ENCODE peak calls at places on chromosomes 11 and 22, in eight cellular contexts. O, P, M, X, K, Z, F and V are unnamed samples.

GRCh38 chr22:27108425-27109114 is 451.2 kb downstream of the MIAT start:
- DNase-seq in O (peak), P (no peak), M (peak), X (no peak), K (peak), Z (no peak), F (no peak), V (no peak)

GRCh38 chr11:103326070-103326794 is 217.0 kb downstream of the DYNC2H1 start:
- DNase-seq in O (peak), P (peak), M (no peak), X (peak), K (peak), Z (peak), F (peak), V (peak)

GRCh38 chr11:92224394-92225205 is at the start of gene FAT3:
- DNase-seq in O (no peak), P (peak), M (peak), X (no peak), K (peak), Z (peak), F (no peak), V (no peak)

GRCh38 chr22:49203863-49204598 is 623.6 kb downstream of the BRD1 start:
- DNase-seq in O (peak), P (no peak), M (no peak), X (no peak), K (peak), Z (no peak), F (no peak), V (no peak)

GRCh38 chr11:111833524-111833923 is 37.9 kb downstream of the ALG9 start:
- DNase-seq in O (no peak), P (no peak), M (no peak), X (no peak), K (no peak), Z (no peak), F (no peak), V (no peak)

GRCh38 chr11:2348986-2349385 is 28.1 kb upstream of the CD81 start:
- DNase-seq in O (no peak), P (no peak), M (no peak), X (no peak), K (no peak), Z (no peak), F (peak), V (no peak)

GRCh38 chr11:830295-831131 is 2.2 kb upstream of the CD151 start:
- DNase-seq in O (no peak), P (no peak), M (peak), X (no peak), K (peak), Z (no peak), F (peak), V (no peak)

GRCh38 chr11:64305691-64306562 is 603 bp downstream of the ESRRA start:
- DNase-seq in O (peak), P (peak), M (peak), X (no peak), K (peak), Z (no peak), F (peak), V (no peak)

GRCh38 chr22:26757496-26757895 is 100.1 kb downstream of the MIAT start:
- DNase-seq in O (no peak), P (no peak), M (no peak), X (no peak), K (no peak), Z (no peak), F (no peak), V (no peak)

GRCh38 chr11:36411202-36411640 is 98.9 kb downstream of the TRAF6 start:
- DNase-seq in O (peak), P (no peak), M (no peak), X (no peak), K (no peak), Z (no peak), F (peak), V (no peak)

GRCh38 chr22:33811686-33812085 is 108.6 kb downstream of the LARGE1 start:
- DNase-seq in O (peak), P (no peak), M (peak), X (peak), K (peak), Z (no peak), F (no peak), V (no peak)

GRCh38 chr11:90639687-90640086 is 416.8 kb upstream of the CHORDC1 start:
- DNase-seq in O (no peak), P (no peak), M (no peak), X (no peak), K (no peak), Z (no peak), F (no peak), V (no peak)

GRCh38 chr11:130531061-130531460 is 82.6 kb downstream of the ADAMTS15 start:
- DNase-seq in O (no peak), P (no peak), M (no peak), X (no peak), K (no peak), Z (no peak), F (no peak), V (no peak)
- TF ChIP-seq CTCF in O (no peak), P (no peak), M (no peak), X (no peak), K (no peak), Z (no peak), F (no peak), V (no peak)

DNA sequence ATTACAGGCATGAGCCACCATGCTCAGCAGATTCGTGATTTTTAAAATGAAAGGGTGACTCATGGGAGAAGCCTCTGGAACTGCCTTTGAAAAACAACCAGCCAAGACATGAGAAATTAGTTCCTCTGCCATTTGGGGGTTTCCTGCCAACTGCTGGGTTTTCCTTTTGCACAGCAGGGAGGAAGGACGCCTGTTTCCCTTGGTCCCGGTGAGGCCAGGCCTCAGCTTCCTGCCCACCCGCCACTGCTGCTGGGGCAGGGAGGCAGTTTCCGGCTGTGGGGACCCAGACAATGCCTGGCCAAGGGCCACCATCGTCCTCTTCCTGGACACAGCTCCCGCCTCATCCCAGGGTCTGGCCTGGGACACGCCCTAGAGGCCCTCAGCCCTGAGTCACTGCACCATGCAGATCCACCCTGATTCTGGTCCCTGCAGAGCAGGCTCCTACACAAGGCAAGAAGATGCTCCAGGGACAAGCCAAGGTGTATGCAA is 10.2 kb downstream of the PPM1F start:
- DNase-seq in O (peak), P (peak), M (peak), X (peak), K (peak), Z (peak), F (no peak), V (no peak)
- H3K4me3 ChIP-seq in O (no peak), P (no peak), M (no peak), X (no peak), K (no peak), Z (peak), F (no peak), V (no peak)

GRCh38 chr11:96264364-96264763 is 78.6 kb downstream of the MAML2 start:
- DNase-seq in O (no peak), P (no peak), M (no peak), X (no peak), K (no peak), Z (no peak), F (no peak), V (no peak)
- TF ChIP-seq CTCF in O (no peak), P (no peak), M (no peak), X (no peak), K (no peak), Z (peak), F (no peak), V (no peak)

GRCh38 chr11:125245299-125245698 is 80.7 kb downstream of the PKNOX2 start:
- DNase-seq in O (peak), P (no peak), M (no peak), X (no peak), K (no peak), Z (no peak), F (no peak), V (no peak)

GRCh38 chr11:125241104-125241503 is 76.6 kb downstream of the PKNOX2 start:
- DNase-seq in O (no peak), P (no peak), M (no peak), X (no peak), K (no peak), Z (no peak), F (no peak), V (no peak)

GRCh38 chr11:125244166-125244565 is 79.6 kb downstream of the PKNOX2 start:
- DNase-seq in O (no peak), P (no peak), M (no peak), X (no peak), K (no peak), Z (no peak), F (no peak), V (no peak)

GRCh38 chr11:125239585-125240331 is 75.2 kb downstream of the PKNOX2 start:
- DNase-seq in O (no peak), P (no peak), M (no peak), X (no peak), K (no peak), Z (no peak), F (no peak), V (no peak)

GRCh38 chr11:125242141-125242780 is 77.7 kb downstream of the PKNOX2 start:
- DNase-seq in O (no peak), P (no peak), M (no peak), X (no peak), K (no peak), Z (no peak), F (no peak), V (no peak)
- H3K4me3 ChIP-seq in O (no peak), P (no peak), M (no peak), X (no peak), K (no peak), Z (no peak), F (no peak), V (no peak)

DNA sequence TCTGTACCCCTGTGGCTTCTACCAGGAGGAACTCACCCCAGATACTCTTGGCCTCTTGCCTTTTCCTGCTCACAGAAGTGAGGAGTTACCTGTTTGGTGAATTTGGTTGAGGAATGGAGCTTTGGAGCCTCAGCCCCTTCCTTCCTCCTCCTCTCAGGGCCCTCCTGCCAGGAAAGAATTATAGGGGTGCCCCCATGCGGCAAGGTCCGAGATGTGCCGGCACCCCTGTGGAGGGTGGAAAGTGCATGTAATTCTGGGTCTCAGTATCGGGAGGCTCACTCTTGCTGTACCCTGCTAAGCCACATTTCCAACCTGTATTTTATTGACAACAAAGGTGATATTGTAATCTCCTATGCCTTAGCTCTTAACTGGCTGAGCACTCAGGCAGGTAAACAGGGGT is 13.7 kb upstream of the IGSF22 start:
- DNase-seq in O (no peak), P (no peak), M (no peak), X (no peak), K (no peak), Z (no peak), F (no peak), V (no peak)
- TF ChIP-seq CTCF in O (no peak), P (no peak), M (no peak), X (no peak), K (no peak), Z (no peak), F (no peak), V (no peak)

GRCh38 chr11:124865902-124866851 is 945 bp downstream of the ROBO3 start:
- DNase-seq in O (no peak), P (peak), M (peak), X (no peak), K (peak), Z (no peak), F (no peak), V (no peak)
- H3K4me3 ChIP-seq in O (peak), P (peak), M (peak), X (peak), K (no peak), Z (peak), F (no peak), V (no peak)

GRCh38 chr22:22380098-22381030 is 128.2 kb downstream of the ZNF280B start:
- DNase-seq in O (no peak), P (no peak), M (no peak), X (no peak), K (no peak), Z (no peak), F (peak), V (no peak)
- TF ChIP-seq CTCF in O (no peak), P (no peak), M (no peak), X (no peak), K (no peak), Z (no peak), F (peak), V (peak)

GRCh38 chr22:36455571-36456458 is 25.6 kb downstream of the TXN2 start:
- DNase-seq in O (no peak), P (no peak), M (no peak), X (no peak), K (no peak), Z (no peak), F (no peak), V (no peak)
- H3K4me3 ChIP-seq in O (peak), P (peak), M (peak), X (no peak), K (no peak), Z (no peak), F (peak), V (peak)

GRCh38 chr11:132523929-132524328 is 1008.4 kb downstream of the OPCML start:
- DNase-seq in O (no peak), P (no peak), M (no peak), X (no peak), K (no peak), Z (no peak), F (no peak), V (no peak)
- TF ChIP-seq CTCF in O (no peak), P (no peak), M (no peak), X (no peak), K (no peak), Z (no peak), F (no peak), V (peak)

DNA sequence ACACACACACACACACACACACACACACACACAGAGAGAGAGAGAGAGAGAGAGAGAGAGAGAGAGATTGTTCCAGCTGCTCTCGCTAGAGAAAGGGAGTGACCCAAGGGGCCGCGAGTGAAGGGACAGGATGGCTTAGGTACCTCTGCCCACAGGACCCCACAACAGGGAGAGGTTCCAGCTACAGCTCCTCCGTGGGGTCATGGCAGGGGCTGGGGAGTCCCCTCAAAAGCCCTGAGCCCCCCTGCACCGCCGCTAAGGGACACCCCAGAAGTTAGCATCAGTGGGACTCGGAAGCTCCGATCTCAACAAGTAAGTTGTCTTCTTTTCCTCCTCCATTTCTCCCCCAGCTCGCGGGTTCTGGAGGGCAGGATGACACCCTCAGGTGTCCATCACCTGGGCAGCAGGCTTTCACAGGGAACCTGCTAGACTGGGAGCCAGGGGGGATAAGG is 280 bp downstream of the KCNJ5 start:
- DNase-seq in O (no peak), P (no peak), M (no peak), X (no peak), K (peak), Z (no peak), F (no peak), V (no peak)
- H3K4me3 ChIP-seq in O (peak), P (no peak), M (peak), X (no peak), K (no peak), Z (peak), F (no peak), V (no peak)